ENCODE peak calls at places on chromosomes 1 and 21, in four cellular contexts. X, G, J and N are unnamed samples.

GRCh38 chr1:164651378-164651951 is 92.5 kb downstream of the PBX1 start:
- DNase-seq in X (peak), G (no peak), J (peak), N (no peak)

GRCh38 chr1:107993920-107994319 is 28.9 kb upstream of the VAV3 start:
- DNase-seq in X (peak), G (no peak), J (no peak), N (no peak)

GRCh38 chr1:21324368-21325137 is 34.3 kb upstream of the ECE1 start:
- DNase-seq in X (peak), G (peak), J (peak), N (no peak)

GRCh38 chr1:161531986-161532875 is 7.9 kb downstream of the HSPA6 start:
- DNase-seq in X (no peak), G (no peak), J (peak), N (no peak)

GRCh38 chr1:24906760-24907490 is 23.2 kb downstream of the RUNX3 start:
- DNase-seq in X (no peak), G (no peak), J (no peak), N (peak)

GRCh38 chr1:90400121-90400520 is 317.0 kb downstream of the BARHL2 start:
- DNase-seq in X (no peak), G (no peak), J (peak), N (no peak)

GRCh38 chr21:17829472-17829871 is 10.3 kb upstream of the C21orf91 start:
- DNase-seq in X (no peak), G (no peak), J (peak), N (no peak)

GRCh38 chr1:75614455-75615379 is 3.8 kb upstream of the SLC44A5 start:
- DNase-seq in X (no peak), G (no peak), J (peak), N (peak)

GRCh38 chr1:53557830-53558784 is 98.9 kb downstream of the DMRTB1 start:
- DNase-seq in X (no peak), G (no peak), J (no peak), N (peak)

DNA sequence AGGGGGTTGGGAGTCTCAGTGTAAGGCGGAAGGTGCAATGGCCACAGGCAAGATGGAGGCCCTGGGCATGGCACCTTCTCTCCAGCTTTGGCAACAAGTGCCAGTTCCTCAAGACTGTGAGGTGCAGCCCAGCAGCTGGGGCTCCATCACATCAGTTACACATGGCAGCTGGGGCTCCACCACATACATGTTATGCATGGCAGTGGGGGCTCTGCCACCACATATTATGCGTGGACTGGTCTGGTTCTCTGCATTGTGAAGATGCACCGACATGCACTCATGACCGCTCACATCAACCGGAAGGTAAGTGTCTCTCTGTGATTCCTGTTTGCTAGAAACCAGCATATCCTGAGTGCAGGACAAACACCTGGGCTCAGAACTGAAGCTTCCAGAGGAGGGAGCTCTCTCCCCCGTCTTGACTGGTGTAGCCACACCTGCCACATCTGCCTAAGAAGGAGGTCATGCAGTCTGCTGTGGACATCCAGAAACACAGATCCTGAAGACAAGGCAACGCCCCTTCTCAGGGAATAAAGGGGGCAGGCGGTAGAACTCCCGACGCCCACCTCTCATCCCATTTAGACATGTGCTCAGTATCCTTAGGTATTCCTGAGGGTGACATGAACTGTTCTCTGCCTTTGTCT is 104.1 kb upstream of the TMPRSS2 start:
- DNase-seq in X (no peak), G (no peak), J (peak), N (no peak)
- TF ChIP-seq CTCF in X (peak), G (no peak), J (no peak), N (no peak)

DNA sequence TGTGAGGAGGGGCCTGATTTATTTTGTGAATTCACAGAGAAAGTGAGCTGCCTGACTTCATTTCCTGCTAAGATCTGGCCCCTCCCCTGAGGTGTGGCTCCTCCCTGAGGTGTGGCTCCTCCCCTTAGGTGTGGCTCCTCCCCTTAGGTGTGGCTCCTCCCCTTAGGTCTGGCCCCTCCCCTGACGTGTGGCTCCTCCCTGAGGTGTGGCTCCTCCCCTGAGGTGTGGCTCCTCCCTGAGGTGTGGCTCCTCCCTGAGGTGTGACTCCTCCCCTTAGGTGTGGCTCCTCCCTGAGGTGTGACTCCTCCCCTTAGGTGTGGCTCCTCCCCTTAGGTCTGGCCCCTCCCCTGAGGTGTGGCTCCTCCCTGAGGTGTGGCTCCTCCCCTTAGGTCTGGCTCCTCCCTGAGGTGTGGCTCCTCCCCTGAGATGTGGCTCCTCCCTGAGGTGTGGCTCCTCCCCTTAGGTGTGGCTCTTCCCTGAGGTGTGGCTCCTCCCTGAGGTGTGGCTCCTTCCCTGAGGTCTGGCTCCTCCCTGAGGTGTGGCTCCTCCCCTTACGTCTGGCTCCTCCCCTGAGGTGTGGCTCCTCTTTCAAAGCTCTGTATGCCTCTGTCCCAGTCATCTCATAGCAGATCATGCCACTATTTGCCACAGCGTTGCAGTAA is 26.9 kb upstream of the LRRC3 start:
- DNase-seq in X (no peak), G (no peak), J (no peak), N (peak)
- TF ChIP-seq CTCF in X (no peak), G (no peak), J (no peak), N (no peak)

GRCh38 chr21:45011426-45011825 is 63.0 kb upstream of the ADARB1 start:
- DNase-seq in X (no peak), G (no peak), J (no peak), N (peak)

GRCh38 chr21:45013271-45013841 is 61.0 kb upstream of the ADARB1 start:
- DNase-seq in X (no peak), G (no peak), J (no peak), N (peak)

GRCh38 chr21:45012661-45013270 is 61.6 kb upstream of the ADARB1 start:
- DNase-seq in X (peak), G (no peak), J (no peak), N (peak)

GRCh38 chr21:45010860-45011259 is 63.5 kb upstream of the ADARB1 start:
- DNase-seq in X (no peak), G (no peak), J (no peak), N (no peak)

DNA sequence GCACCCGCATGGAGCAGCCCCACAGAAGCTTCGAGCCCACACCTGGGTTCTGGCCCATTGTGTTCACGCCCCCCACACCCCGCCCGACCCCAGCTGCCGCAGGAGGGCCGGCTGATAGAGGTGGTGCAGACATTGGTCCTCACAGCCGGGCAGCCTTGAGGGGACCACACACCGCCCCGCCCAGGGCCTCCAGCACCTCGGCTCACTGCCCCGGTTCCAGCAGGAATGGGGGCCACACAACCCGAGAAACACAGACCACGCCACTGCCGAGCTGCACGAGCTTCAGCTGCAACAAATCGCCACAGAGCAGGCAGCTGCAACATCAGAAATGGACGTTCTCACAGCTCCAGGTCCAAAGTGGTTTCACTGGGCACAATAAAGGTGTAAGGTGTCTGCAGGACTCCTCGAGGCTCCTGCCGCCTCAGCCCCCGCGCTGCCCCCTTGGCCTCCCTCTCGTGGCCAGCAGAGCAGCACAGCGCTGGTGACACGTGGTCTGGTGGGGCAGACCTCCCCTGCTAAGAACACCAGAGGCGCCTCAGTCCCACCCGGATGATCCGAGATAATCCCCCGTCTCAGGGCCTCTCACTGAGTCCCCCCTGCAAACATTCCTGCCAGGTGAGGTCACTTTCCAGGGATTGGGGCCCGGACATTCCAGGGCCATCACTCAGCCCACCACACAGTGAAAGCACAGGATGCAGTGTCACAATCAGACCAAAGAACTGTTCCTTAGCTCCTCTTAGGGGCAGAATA is 62.3 kb upstream of the ADARB1 start:
- DNase-seq in X (peak), G (peak), J (peak), N (no peak)
- TF ChIP-seq CTCF in X (peak), G (peak), J (no peak), N (no peak)

DNA sequence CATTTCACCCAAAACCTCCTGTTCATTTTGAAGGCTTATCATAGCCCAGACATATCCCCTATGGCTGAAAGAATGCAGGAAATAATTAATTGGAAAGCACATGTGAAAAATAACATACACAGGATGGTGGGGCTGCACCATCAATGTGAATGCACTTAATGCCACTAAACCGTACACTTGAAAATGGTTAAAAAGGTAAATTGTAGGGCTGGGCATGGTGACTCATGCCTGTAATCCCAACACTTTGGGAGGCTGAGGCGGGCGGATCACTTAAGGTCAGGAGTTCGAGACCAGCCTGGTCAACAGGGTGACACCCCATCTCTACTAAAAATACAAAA is 98.7 kb upstream of the BACE2 start:
- DNase-seq in X (no peak), G (no peak), J (no peak), N (no peak)
- TF ChIP-seq CTCF in X (no peak), G (no peak), J (no peak), N (no peak)

DNA sequence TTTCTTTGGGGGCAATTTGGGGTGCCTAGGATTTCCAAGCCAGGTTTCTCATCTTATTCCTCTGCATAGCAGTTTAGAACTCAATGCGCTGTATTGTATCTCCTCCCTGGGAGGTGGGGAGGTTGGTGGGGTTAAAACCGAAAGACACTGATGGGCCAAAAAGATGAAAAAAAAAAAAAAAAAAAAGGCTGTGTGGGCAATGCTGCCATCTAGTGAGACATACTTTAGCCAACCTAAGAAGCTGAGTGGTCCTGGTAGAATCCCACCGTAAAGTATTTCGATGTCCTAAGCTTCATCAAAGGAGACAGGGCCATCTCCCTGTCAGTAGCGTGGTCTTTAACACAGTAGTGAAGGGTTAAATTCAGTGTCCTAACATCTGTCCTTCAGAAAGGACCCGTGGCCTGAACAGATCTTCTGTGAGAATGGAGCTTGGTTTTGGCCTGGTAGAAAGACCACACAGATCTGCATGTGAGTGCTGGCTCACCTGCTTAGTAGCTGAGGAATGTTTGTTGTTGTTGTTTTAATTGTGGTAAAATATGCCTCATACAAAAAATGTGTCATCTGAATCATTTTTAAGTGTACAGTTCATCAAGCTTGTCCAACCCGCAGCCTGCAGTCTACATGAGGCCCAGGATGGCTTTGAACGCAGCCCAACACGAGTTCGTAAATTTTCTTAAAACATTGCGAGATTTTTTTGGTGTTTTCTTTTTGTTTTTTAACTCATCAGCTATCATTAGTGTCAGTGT is 226.2 kb downstream of the KIF26B start:
- DNase-seq in X (no peak), G (no peak), J (no peak), N (no peak)
- TF ChIP-seq CTCF in X (peak), G (peak), J (peak), N (no peak)

GRCh38 chr1:203039609-203040517 is 13.6 kb downstream of the PPFIA4 start:
- DNase-seq in X (no peak), G (no peak), J (no peak), N (no peak)
- TF ChIP-seq CTCF in X (peak), G (peak), J (peak), N (no peak)

GRCh38 chr1:8014381-8014988 is 11.6 kb downstream of the ERRFI1 start:
- DNase-seq in X (no peak), G (no peak), J (no peak), N (no peak)

GRCh38 chr1:8015809-8016165 is 10.3 kb downstream of the ERRFI1 start:
- DNase-seq in X (no peak), G (no peak), J (no peak), N (no peak)

GRCh38 chr1:8015036-8015808 is 10.9 kb downstream of the ERRFI1 start:
- DNase-seq in X (peak), G (peak), J (peak), N (no peak)

GRCh38 chr1:8017495-8018310 is 8.4 kb downstream of the ERRFI1 start:
- DNase-seq in X (no peak), G (no peak), J (no peak), N (no peak)

GRCh38 chr1:8016244-8017241 is 9.6 kb downstream of the ERRFI1 start:
- DNase-seq in X (no peak), G (no peak), J (no peak), N (no peak)
- TF ChIP-seq CTCF in X (no peak), G (no peak), J (peak), N (no peak)

GRCh38 chr1:160122978-160123495 is 7.5 kb downstream of the ATP1A2 start:
- DNase-seq in X (no peak), G (no peak), J (no peak), N (no peak)

GRCh38 chr1:160127381-160127780 is 11.8 kb downstream of the ATP1A2 start:
- DNase-seq in X (no peak), G (no peak), J (no peak), N (no peak)

GRCh38 chr1:160123726-160124125 is 8.2 kb downstream of the ATP1A2 start:
- DNase-seq in X (no peak), G (no peak), J (no peak), N (no peak)

GRCh38 chr1:160125761-160126160 is 10.2 kb downstream of the ATP1A2 start:
- DNase-seq in X (no peak), G (no peak), J (peak), N (no peak)

GRCh38 chr1:160124709-160125478 is 9.3 kb downstream of the ATP1A2 start:
- DNase-seq in X (peak), G (no peak), J (peak), N (no peak)
- TF ChIP-seq CTCF in X (peak), G (no peak), J (peak), N (no peak)

GRCh38 chr1:213666922-213667321 is 320.9 kb upstream of the PROX1 start:
- DNase-seq in X (no peak), G (no peak), J (no peak), N (no peak)

GRCh38 chr1:213669512-213669911 is 318.3 kb upstream of the PROX1 start:
- DNase-seq in X (no peak), G (no peak), J (no peak), N (no peak)

GRCh38 chr1:213670692-213671023 is 317.1 kb upstream of the PROX1 start:
- DNase-seq in X (no peak), G (no peak), J (no peak), N (no peak)

GRCh38 chr1:213666113-213666512 is 321.7 kb upstream of the PROX1 start:
- DNase-seq in X (no peak), G (no peak), J (no peak), N (no peak)

DNA sequence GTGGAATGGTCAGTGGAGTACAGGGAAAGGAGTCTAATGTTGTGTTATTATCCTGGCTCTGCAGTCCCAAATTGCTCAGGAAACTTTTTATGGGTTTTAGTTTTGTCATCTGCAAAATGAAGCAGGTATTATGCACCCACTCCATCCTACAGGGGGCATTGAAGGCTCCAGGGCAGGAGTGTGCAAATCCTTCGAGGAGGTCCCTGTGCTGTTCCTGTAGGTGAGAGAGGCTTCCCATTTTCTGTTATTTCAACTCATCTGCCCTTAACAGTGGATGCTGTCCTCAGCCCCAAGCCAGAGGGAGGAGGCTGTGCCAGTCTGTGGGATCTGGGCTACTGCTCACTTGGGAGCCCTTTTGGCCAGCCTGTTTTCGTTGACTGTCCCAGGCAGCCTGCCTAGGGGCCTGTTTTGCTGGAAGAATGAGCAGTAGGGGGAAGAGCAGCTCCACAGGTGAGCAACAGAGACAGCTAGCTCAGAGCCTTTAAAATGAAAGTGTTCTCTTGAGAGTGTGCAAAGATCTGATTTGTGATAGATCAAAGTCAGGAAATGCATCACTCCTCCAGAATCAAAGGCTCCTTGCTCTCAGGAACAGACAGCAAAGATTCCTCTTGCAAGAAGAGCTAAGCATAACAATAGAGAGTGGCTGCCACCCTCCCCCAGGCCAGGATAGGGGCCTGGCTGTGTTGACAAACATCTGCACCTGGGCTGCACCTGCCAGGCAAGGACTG is 317.6 kb upstream of the PROX1 start:
- DNase-seq in X (no peak), G (no peak), J (no peak), N (no peak)
- TF ChIP-seq CTCF in X (no peak), G (no peak), J (no peak), N (no peak)